ENCODE peak calls at places on chromosome 5, in five cellular contexts. One of them, this sample, is unnamed. For H3K4me1, the result is how much of the 10 kb centered on the place peaks cover.

GRCh38 chr5:33241826-33242225 is 198.9 kb upstream of the TARS1 start:
- DNase-seq in H1: no peak
- DNase-seq in effector memory CD4-positive, alpha-beta T cell: no peak
- DNase-seq in gastrocnemius medialis: no peak
- DNase-seq in spleen: no peak
- DNase-seq in this sample: no peak

GRCh38 chr5:31824886-31825774 is 186.2 kb downstream of the PDZD2 start:
- DNase-seq in H1: peak
- DNase-seq in effector memory CD4-positive, alpha-beta T cell: no peak
- DNase-seq in gastrocnemius medialis: no peak
- DNase-seq in spleen: no peak
- DNase-seq in this sample: peak

GRCh38 chr5:54655761-54656160 is 138.2 kb downstream of the SNX18 start:
- DNase-seq in gastrocnemius medialis: no peak
- DNase-seq in H1: no peak
- DNase-seq in effector memory CD4-positive, alpha-beta T cell: no peak
- DNase-seq in spleen: no peak
- DNase-seq in this sample: no peak

GRCh38 chr5:120062515-120062917 is 401.6 kb upstream of the PRR16 start:
- DNase-seq in spleen: no peak
- DNase-seq in effector memory CD4-positive, alpha-beta T cell: no peak
- DNase-seq in gastrocnemius medialis: no peak
- DNase-seq in H1: no peak
- DNase-seq in this sample: no peak

GRCh38 chr5:112848116-112848811 is 12.8 kb upstream of the SRP19 start:
- DNase-seq in H1: no peak
- DNase-seq in gastrocnemius medialis: no peak
- DNase-seq in spleen: no peak
- DNase-seq in effector memory CD4-positive, alpha-beta T cell: no peak
- DNase-seq in this sample: no peak

GRCh38 chr5:116360008-116360853 is 214.4 kb downstream of the SEMA6A start:
- DNase-seq in H1: no peak
- DNase-seq in spleen: no peak
- DNase-seq in gastrocnemius medialis: peak
- DNase-seq in effector memory CD4-positive, alpha-beta T cell: no peak
- DNase-seq in this sample: no peak

GRCh38 chr5:180330810-180331646 is 22.1 kb downstream of the GFPT2 start:
- DNase-seq in effector memory CD4-positive, alpha-beta T cell: no peak
- DNase-seq in spleen: peak
- DNase-seq in H1: no peak
- DNase-seq in gastrocnemius medialis: peak
- DNase-seq in this sample: peak

GRCh38 chr5:62328772-62329491 is 22.9 kb downstream of the KIF2A start:
- DNase-seq in effector memory CD4-positive, alpha-beta T cell: no peak
- DNase-seq in spleen: no peak
- DNase-seq in H1: no peak
- DNase-seq in gastrocnemius medialis: no peak
- DNase-seq in this sample: no peak

GRCh38 chr5:178207183-178207916 is 3.0 kb downstream of the HNRNPAB start:
- DNase-seq in H1: no peak
- DNase-seq in effector memory CD4-positive, alpha-beta T cell: no peak
- DNase-seq in gastrocnemius medialis: peak
- DNase-seq in spleen: peak
- DNase-seq in this sample: no peak

GRCh38 chr5:168798065-168799023 is 219.2 kb upstream of the PANK3 start:
- DNase-seq in gastrocnemius medialis: no peak
- DNase-seq in effector memory CD4-positive, alpha-beta T cell: no peak
- DNase-seq in spleen: no peak
- DNase-seq in H1: no peak
- DNase-seq in this sample: no peak

GRCh38 chr5:180352116-180352975 is 790 bp downstream of the GFPT2 start:
- DNase-seq in spleen: no peak
- DNase-seq in gastrocnemius medialis: no peak
- DNase-seq in effector memory CD4-positive, alpha-beta T cell: no peak
- DNase-seq in H1: peak
- DNase-seq in this sample: peak

GRCh38 chr5:61333351-61334223 is 1.5 kb downstream of the ZSWIM6 start:
- DNase-seq in effector memory CD4-positive, alpha-beta T cell: peak
- DNase-seq in H1: peak
- DNase-seq in spleen: peak
- DNase-seq in gastrocnemius medialis: peak
- DNase-seq in this sample: no peak

GRCh38 chr5:124111886-124112285 is 599.9 kb downstream of the CSNK1G3 start:
- DNase-seq in effector memory CD4-positive, alpha-beta T cell: no peak
- DNase-seq in gastrocnemius medialis: no peak
- DNase-seq in spleen: no peak
- DNase-seq in H1: no peak
- DNase-seq in this sample: no peak

GRCh38 chr5:81020478-81021167 is 60.5 kb downstream of the RASGRF2 start:
- DNase-seq in spleen: no peak
- DNase-seq in effector memory CD4-positive, alpha-beta T cell: no peak
- DNase-seq in H1: no peak
- DNase-seq in gastrocnemius medialis: no peak
- DNase-seq in this sample: no peak

GRCh38 chr5:64766105-64766504 is 2.4 kb downstream of the SREK1IP1 start:
- DNase-seq in spleen: no peak
- DNase-seq in H1: no peak
- DNase-seq in effector memory CD4-positive, alpha-beta T cell: no peak
- DNase-seq in gastrocnemius medialis: no peak
- DNase-seq in this sample: no peak

GRCh38 chr5:72611111-72611724 is 104.0 kb upstream of the ZNF366 start:
- DNase-seq in spleen: peak
- DNase-seq in gastrocnemius medialis: peak
- DNase-seq in effector memory CD4-positive, alpha-beta T cell: peak
- DNase-seq in H1: peak
- DNase-seq in this sample: peak

GRCh38 chr5:154819546-154819945 is 30.9 kb downstream of the FAXDC2 start:
- DNase-seq in effector memory CD4-positive, alpha-beta T cell: no peak
- DNase-seq in H1: no peak
- DNase-seq in spleen: peak
- DNase-seq in gastrocnemius medialis: no peak
- DNase-seq in this sample: no peak

GRCh38 chr5:64606926-64607325 is 83.4 kb upstream of the SHISAL2B start:
- DNase-seq in H1: no peak
- DNase-seq in effector memory CD4-positive, alpha-beta T cell: no peak
- DNase-seq in gastrocnemius medialis: no peak
- DNase-seq in spleen: no peak
- DNase-seq in this sample: no peak

GRCh38 chr5:120405291-120405864 is 58.7 kb upstream of the PRR16 start:
- DNase-seq in H1: no peak
- DNase-seq in gastrocnemius medialis: no peak
- DNase-seq in effector memory CD4-positive, alpha-beta T cell: no peak
- DNase-seq in spleen: no peak
- DNase-seq in this sample: no peak

GRCh38 chr5:53942724-53943123 is 367.6 kb downstream of the ARL15 start:
- DNase-seq in gastrocnemius medialis: no peak
- DNase-seq in effector memory CD4-positive, alpha-beta T cell: no peak
- DNase-seq in H1: no peak
- DNase-seq in spleen: no peak
- DNase-seq in this sample: peak

GRCh38 chr5:113187879-113188278 is 211.3 kb downstream of the DCP2 start:
- DNase-seq in effector memory CD4-positive, alpha-beta T cell: no peak
- DNase-seq in gastrocnemius medialis: no peak
- DNase-seq in spleen: no peak
- DNase-seq in H1: no peak
- DNase-seq in this sample: no peak

GRCh38 chr5:174755103-174755502 is 30.7 kb downstream of the MSX2 start:
- DNase-seq in H1: no peak
- DNase-seq in effector memory CD4-positive, alpha-beta T cell: no peak
- DNase-seq in gastrocnemius medialis: no peak
- DNase-seq in spleen: no peak
- DNase-seq in this sample: no peak

GRCh38 chr5:42423285-42424152 is at the start of gene GHR:
- DNase-seq in spleen: peak
- DNase-seq in gastrocnemius medialis: peak
- DNase-seq in H1: peak
- DNase-seq in effector memory CD4-positive, alpha-beta T cell: no peak
- DNase-seq in this sample: peak

GRCh38 chr5:89421035-89421434 is 538.1 kb upstream of the MEF2C start:
- DNase-seq in effector memory CD4-positive, alpha-beta T cell: no peak
- DNase-seq in H1: no peak
- DNase-seq in spleen: no peak
- DNase-seq in gastrocnemius medialis: no peak
- DNase-seq in this sample: no peak

GRCh38 chr5:68652507-68652906 is 437.0 kb downstream of the PIK3R1 start:
- DNase-seq in effector memory CD4-positive, alpha-beta T cell: no peak
- DNase-seq in H1: no peak
- DNase-seq in gastrocnemius medialis: peak
- DNase-seq in spleen: no peak
- DNase-seq in this sample: no peak

GRCh38 chr5:109992264-109992915 is 302.7 kb downstream of the MAN2A1 start:
- DNase-seq in gastrocnemius medialis: no peak
- DNase-seq in spleen: no peak
- DNase-seq in H1: no peak
- DNase-seq in effector memory CD4-positive, alpha-beta T cell: no peak
- DNase-seq in this sample: no peak

GRCh38 chr5:74096325-74096724 is 470.3 kb downstream of the ARHGEF28 start:
- DNase-seq in spleen: no peak
- DNase-seq in effector memory CD4-positive, alpha-beta T cell: no peak
- DNase-seq in gastrocnemius medialis: no peak
- DNase-seq in H1: no peak
- DNase-seq in this sample: no peak

GRCh38 chr5:93572773-93573626 is 8.0 kb downstream of the NR2F1-AS1 start:
- DNase-seq in effector memory CD4-positive, alpha-beta T cell: no peak
- DNase-seq in spleen: no peak
- DNase-seq in gastrocnemius medialis: no peak
- DNase-seq in H1: peak
- DNase-seq in this sample: no peak

GRCh38 chr5:116613445-116613844 is 38.8 kb upstream of the SEMA6A start:
- DNase-seq in effector memory CD4-positive, alpha-beta T cell: no peak
- DNase-seq in gastrocnemius medialis: no peak
- DNase-seq in spleen: no peak
- DNase-seq in H1: no peak
- DNase-seq in this sample: no peak

GRCh38 chr5:140725799-140726471 is 25.7 kb downstream of the ZMAT2 start:
- DNase-seq in spleen: no peak
- DNase-seq in gastrocnemius medialis: no peak
- DNase-seq in H1: peak
- DNase-seq in effector memory CD4-positive, alpha-beta T cell: peak
- DNase-seq in this sample: no peak

GRCh38 chr5:163409384-163409783 is 28.0 kb upstream of the CCNG1 start:
- DNase-seq in spleen: no peak
- DNase-seq in H1: no peak
- DNase-seq in gastrocnemius medialis: no peak
- DNase-seq in effector memory CD4-positive, alpha-beta T cell: no peak
- DNase-seq in this sample: no peak

GRCh38 chr5:171365351-171365750 is 22.3 kb upstream of the NPM1 start:
- DNase-seq in gastrocnemius medialis: no peak
- DNase-seq in effector memory CD4-positive, alpha-beta T cell: no peak
- DNase-seq in spleen: no peak
- DNase-seq in H1: peak
- DNase-seq in this sample: no peak
- H3K4me1 ChIP-seq in gastrocnemius medialis: under half
- H3K4me1 ChIP-seq in effector memory CD4-positive, alpha-beta T cell: under half
- H3K4me1 ChIP-seq in spleen: under half
- H3K4me1 ChIP-seq in H1: under half
- H3K4me1 ChIP-seq in this sample: under half

GRCh38 chr5:40687316-40687715 is 7.6 kb downstream of the PTGER4 start:
- DNase-seq in effector memory CD4-positive, alpha-beta T cell: no peak
- DNase-seq in H1: no peak
- DNase-seq in gastrocnemius medialis: no peak
- DNase-seq in spleen: no peak
- DNase-seq in this sample: no peak

GRCh38 chr5:40685952-40686351 is 6.2 kb downstream of the PTGER4 start:
- DNase-seq in spleen: no peak
- DNase-seq in effector memory CD4-positive, alpha-beta T cell: no peak
- DNase-seq in gastrocnemius medialis: no peak
- DNase-seq in H1: no peak
- DNase-seq in this sample: no peak

GRCh38 chr5:40688127-40688756 is 8.5 kb downstream of the PTGER4 start:
- DNase-seq in spleen: peak
- DNase-seq in gastrocnemius medialis: peak
- DNase-seq in effector memory CD4-positive, alpha-beta T cell: peak
- DNase-seq in H1: peak
- DNase-seq in this sample: peak

GRCh38 chr5:40691894-40692293 is 12.2 kb downstream of the PTGER4 start:
- DNase-seq in spleen: no peak
- DNase-seq in H1: no peak
- DNase-seq in effector memory CD4-positive, alpha-beta T cell: no peak
- DNase-seq in gastrocnemius medialis: no peak
- DNase-seq in this sample: no peak

GRCh38 chr5:40689442-40689841 is 9.7 kb downstream of the PTGER4 start:
- DNase-seq in effector memory CD4-positive, alpha-beta T cell: no peak
- DNase-seq in H1: no peak
- DNase-seq in spleen: no peak
- DNase-seq in gastrocnemius medialis: no peak
- DNase-seq in this sample: no peak
- H3K4me1 ChIP-seq in effector memory CD4-positive, alpha-beta T cell: under half
- H3K4me1 ChIP-seq in H1: under half
- H3K4me1 ChIP-seq in spleen: under half
- H3K4me1 ChIP-seq in gastrocnemius medialis: under half
- H3K4me1 ChIP-seq in this sample: under half

DNA sequence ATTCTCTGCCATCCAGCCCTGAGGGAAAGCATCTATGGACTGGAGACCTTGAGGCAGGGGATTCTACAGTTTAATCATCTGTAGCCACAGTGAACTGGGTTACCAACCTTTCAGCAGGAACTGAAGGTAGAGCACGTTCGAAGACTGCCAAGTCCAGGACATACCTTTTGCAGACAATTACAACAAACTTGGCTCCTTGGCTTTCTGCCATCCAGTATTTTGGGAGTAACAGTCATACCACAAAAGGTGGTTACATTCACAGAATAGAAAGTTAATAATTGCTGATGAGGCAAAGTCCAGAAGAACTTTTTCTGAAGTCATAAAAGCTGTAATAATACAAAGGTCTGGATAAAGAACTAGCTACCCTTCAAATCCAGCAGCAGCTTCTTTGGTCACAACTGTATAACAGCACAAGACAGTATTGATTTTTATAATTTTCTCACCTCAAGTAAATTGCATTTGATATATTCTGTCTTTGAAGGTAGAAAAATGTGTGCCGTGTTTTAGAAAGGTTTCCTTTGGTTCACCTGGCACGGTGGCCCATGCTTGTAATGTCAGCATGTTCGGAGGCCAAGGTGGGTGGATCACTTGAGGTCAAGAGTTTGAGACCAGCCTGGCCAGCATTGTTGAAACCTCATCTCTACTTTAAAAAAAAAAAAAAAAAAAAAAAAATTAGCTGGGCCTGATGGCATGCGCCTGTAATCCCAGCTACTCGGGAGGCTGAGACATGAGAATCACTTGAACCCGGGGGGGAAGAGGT is 236.6 kb downstream of the NR3C1 start:
- DNase-seq in gastrocnemius medialis: no peak
- DNase-seq in H1: no peak
- DNase-seq in spleen: no peak
- DNase-seq in effector memory CD4-positive, alpha-beta T cell: no peak
- DNase-seq in this sample: no peak
- H3K4me1 ChIP-seq in gastrocnemius medialis: under half
- H3K4me1 ChIP-seq in H1: under half
- H3K4me1 ChIP-seq in spleen: under half
- H3K4me1 ChIP-seq in effector memory CD4-positive, alpha-beta T cell: under half
- H3K4me1 ChIP-seq in this sample: under half

DNA sequence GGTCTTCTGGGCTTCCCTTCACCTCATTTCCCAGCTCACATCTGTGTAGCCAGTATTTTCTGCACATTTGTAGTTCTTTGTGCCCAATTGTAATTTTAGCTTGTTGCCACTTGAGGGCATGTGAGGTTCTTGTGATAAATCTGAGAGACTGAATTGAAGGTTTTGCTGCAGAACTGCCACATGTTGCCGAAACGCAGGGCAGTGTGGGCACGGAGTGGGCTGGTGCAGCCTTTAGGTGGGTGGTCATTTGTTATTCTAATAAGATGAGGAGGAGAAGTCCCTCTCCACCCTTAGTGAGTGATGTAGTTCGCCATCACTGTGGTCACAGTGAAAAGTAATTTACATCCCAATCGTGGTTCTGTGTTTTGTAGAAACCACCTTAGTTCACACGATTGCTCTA is 21.2 kb downstream of the OTULIN start:
- DNase-seq in H1: no peak
- DNase-seq in gastrocnemius medialis: no peak
- DNase-seq in spleen: peak
- DNase-seq in effector memory CD4-positive, alpha-beta T cell: no peak
- DNase-seq in this sample: peak
- H3K4me1 ChIP-seq in H1: under half
- H3K4me1 ChIP-seq in gastrocnemius medialis: under half
- H3K4me1 ChIP-seq in spleen: under half
- H3K4me1 ChIP-seq in effector memory CD4-positive, alpha-beta T cell: under half
- H3K4me1 ChIP-seq in this sample: under half